ENCODE peak calls at places on chromosomes 12 and 14, in six cellular contexts. U, Q, I, T, J and A are unnamed samples.

GRCh38 chr12:60148109-60148508 is 552.3 kb downstream of the SLC16A7 start:
- DNase-seq in U (no peak), Q (no peak), I (no peak), T (peak), J (no peak), A (no peak)

GRCh38 chr14:93824518-93825234 is 36.4 kb upstream of the PRIMA1 start:
- DNase-seq in U (no peak), Q (no peak), I (peak), T (no peak), J (no peak), A (no peak)

GRCh38 chr14:70096866-70097265 is 91.9 kb downstream of the SLC8A3 start:
- DNase-seq in U (no peak), Q (no peak), I (peak), T (peak), J (no peak), A (no peak)

GRCh38 chr12:62895351-62895750 is 39.6 kb downstream of the PPM1H start:
- DNase-seq in U (no peak), Q (no peak), I (peak), T (no peak), J (no peak), A (no peak)

GRCh38 chr14:24398943-24399801 is at the start of gene NYNRIN:
- DNase-seq in U (no peak), Q (no peak), I (peak), T (peak), J (peak), A (peak)

GRCh38 chr12:90854136-90854689 is 100.8 kb downstream of the CCER1 start:
- DNase-seq in U (no peak), Q (no peak), I (peak), T (no peak), J (no peak), A (no peak)

GRCh38 chr12:130342842-130343241 is 5.2 kb downstream of the PIWIL1 start:
- DNase-seq in U (no peak), Q (no peak), I (no peak), T (no peak), J (no peak), A (no peak)

GRCh38 chr14:71399057-71399487 is 491.8 kb downstream of the PCNX1 start:
- DNase-seq in U (no peak), Q (no peak), I (no peak), T (no peak), J (peak), A (no peak)

GRCh38 chr14:52473557-52473956 is 78.7 kb downstream of the TXNDC16 start:
- DNase-seq in U (no peak), Q (no peak), I (peak), T (no peak), J (no peak), A (no peak)

GRCh38 chr14:69997849-69998248 is 118.6 kb downstream of the SMOC1 start:
- DNase-seq in U (no peak), Q (no peak), I (no peak), T (peak), J (no peak), A (no peak)

GRCh38 chr12:51941011-51941561 is 10.4 kb upstream of the ACVR1B start:
- DNase-seq in U (no peak), Q (no peak), I (peak), T (no peak), J (no peak), A (no peak)

GRCh38 chr12:1443421-1444141 is 150.8 kb downstream of the FBXL14 start:
- DNase-seq in U (no peak), Q (no peak), I (no peak), T (peak), J (no peak), A (no peak)